ENCODE peak calls at places on chromosomes 1 and 21, in four cellular contexts. K is psoas muscle, M is tibial artery, I is epithelial cell of esophagus. J is an unnamed sample.

GRCh38 chr1:205449254-205449749 is 6.5 kb downstream of the BLACAT1 start:
- DNase-seq in K (no peak), M (no peak), I (peak), J (no peak)

GRCh38 chr1:110210604-110211502 is 739 bp downstream of the KCNC4 start:
- DNase-seq in K (peak), M (peak), I (peak), J (no peak)

GRCh38 chr1:228145498-228146425 is 4.0 kb upstream of the GJC2 start:
- DNase-seq in K (no peak), M (no peak), I (no peak), J (no peak)

GRCh38 chr1:29119365-29119929 is 4.3 kb downstream of the TMEM200B start:
- DNase-seq in K (no peak), M (peak), I (no peak), J (no peak)

GRCh38 chr1:162233937-162234336 is 142.7 kb downstream of the SPATA46 start:
- DNase-seq in K (no peak), M (no peak), I (no peak), J (no peak)

GRCh38 chr21:45260191-45260795 is 27.4 kb downstream of the POFUT2 start:
- DNase-seq in K (no peak), M (no peak), I (no peak), J (peak)

GRCh38 chr1:244461254-244462071 is at the start of gene CATSPERE:
- DNase-seq in K (peak), M (peak), I (peak), J (peak)

GRCh38 chr1:186022184-186022583 is 288.0 kb downstream of the HMCN1 start:
- DNase-seq in K (no peak), M (no peak), I (no peak), J (no peak)

GRCh38 chr1:117565083-117565556 is 40.7 kb upstream of the TENT5C start:
- DNase-seq in K (no peak), M (no peak), I (no peak), J (no peak)

GRCh38 chr1:185719021-185719420 is 15.2 kb upstream of the HMCN1 start:
- DNase-seq in K (peak), M (peak), I (peak), J (peak)

GRCh38 chr1:226827458-226827857 is 43.0 kb upstream of the PSEN2 start:
- DNase-seq in K (peak), M (peak), I (no peak), J (no peak)

GRCh38 chr1:1599030-1599916 is 662 bp downstream of the FNDC10 start:
- DNase-seq in K (no peak), M (no peak), I (peak), J (no peak)

GRCh38 chr21:29164330-29164942 is 34.0 kb downstream of the MAP3K7CL start:
- DNase-seq in K (no peak), M (no peak), I (peak), J (no peak)
- TF ChIP-seq CTCF in K (peak), M (peak), I (peak), J (peak)

GRCh38 chr1:225651376-225651871 is 1.5 kb downstream of the ENAH start:
- DNase-seq in K (no peak), M (no peak), I (peak), J (no peak)

GRCh38 chr1:225652726-225653462 is at the start of gene ENAH:
- DNase-seq in K (peak), M (peak), I (peak), J (peak)

GRCh38 chr1:225653463-225654276 is 747 bp upstream of the ENAH start:
- DNase-seq in K (peak), M (peak), I (peak), J (peak)

GRCh38 chr1:225651872-225652725 is 824 bp downstream of the ENAH start:
- DNase-seq in K (no peak), M (no peak), I (no peak), J (no peak)

GRCh38 chr1:225650198-225650597 is 2.7 kb downstream of the ENAH start:
- DNase-seq in K (no peak), M (no peak), I (no peak), J (no peak)
- H3K4me3 ChIP-seq in K (peak), M (peak), I (peak), J (peak)

GRCh38 chr1:167721617-167722151 is at the start of gene MPZL1:
- DNase-seq in K (peak), M (peak), I (peak), J (peak)

GRCh38 chr1:167722870-167723251 is 1.1 kb downstream of the MPZL1 start:
- DNase-seq in K (no peak), M (no peak), I (no peak), J (no peak)

GRCh38 chr1:167718926-167719691 is 2.7 kb upstream of the MPZL1 start:
- DNase-seq in K (no peak), M (no peak), I (no peak), J (no peak)

GRCh38 chr1:167722152-167722869 is 529 bp downstream of the MPZL1 start:
- DNase-seq in K (peak), M (no peak), I (peak), J (no peak)

GRCh38 chr1:167720965-167721616 is 691 bp upstream of the MPZL1 start:
- DNase-seq in K (no peak), M (no peak), I (peak), J (no peak)
- TF ChIP-seq CTCF in K (peak), M (no peak), I (peak), J (peak)

GRCh38 chr1:27614625-27615344 is 10.8 kb upstream of the AHDC1 start:
- DNase-seq in K (no peak), M (no peak), I (no peak), J (no peak)

GRCh38 chr1:27614048-27614624 is 10.2 kb upstream of the AHDC1 start:
- DNase-seq in K (no peak), M (no peak), I (no peak), J (no peak)

GRCh38 chr1:27616441-27616840 is 12.5 kb upstream of the AHDC1 start:
- DNase-seq in K (no peak), M (no peak), I (no peak), J (no peak)

GRCh38 chr1:27617420-27617819 is 13.5 kb upstream of the AHDC1 start:
- DNase-seq in K (no peak), M (no peak), I (no peak), J (no peak)

GRCh38 chr1:27615346-27616004 is 11.5 kb upstream of the AHDC1 start:
- DNase-seq in K (no peak), M (no peak), I (no peak), J (no peak)
- H3K4me3 ChIP-seq in K (no peak), M (no peak), I (no peak), J (no peak)

GRCh38 chr1:9009438-9010366 is 16.5 kb downstream of the SLC2A7 start:
- DNase-seq in K (no peak), M (no peak), I (peak), J (no peak)
- TF ChIP-seq CTCF in K (peak), M (peak), I (peak), J (peak)

GRCh38 chr1:37734629-37735591 is 30.0 kb downstream of the EPHA10 start:
- DNase-seq in K (no peak), M (no peak), I (no peak), J (no peak)
- H3K4me3 ChIP-seq in K (no peak), M (no peak), I (no peak), J (no peak)

GRCh38 chr1:43225168-43225567 is 44.6 kb upstream of the TMEM125 start:
- DNase-seq in K (no peak), M (no peak), I (peak), J (no peak)
- TF ChIP-seq CTCF in K (no peak), M (no peak), I (no peak), J (peak)

J was measured in RWPE2.